ENCODE peak calls at places on chromosomes 4 and X, in four cellular contexts. One of them, this sample, is unnamed.

GRCh38 chr4:151318310-151319006 is 6.9 kb downstream of the SH3D19 start:
- DNase-seq in posterior vena cava: no peak
- DNase-seq in NCI-H2171 treated with DMSO at 0.1 percent for 48 hours: no peak
- DNase-seq in GM13977: no peak
- DNase-seq in this sample: no peak

GRCh38 chrX:40064055-40064597 is 33.6 kb downstream of the BCOR start:
- DNase-seq in posterior vena cava: no peak
- DNase-seq in GM13977: no peak
- DNase-seq in NCI-H2171 treated with DMSO at 0.1 percent for 48 hours: no peak
- DNase-seq in this sample: no peak

GRCh38 chr4:108034560-108034959 is 44.9 kb downstream of the HADH start:
- DNase-seq in posterior vena cava: no peak
- DNase-seq in GM13977: no peak
- DNase-seq in NCI-H2171 treated with DMSO at 0.1 percent for 48 hours: no peak
- DNase-seq in this sample: no peak

GRCh38 chrX:20217279-20217678 is 49.4 kb downstream of the RPS6KA3 start:
- DNase-seq in GM13977: no peak
- DNase-seq in NCI-H2171 treated with DMSO at 0.1 percent for 48 hours: peak
- DNase-seq in posterior vena cava: no peak
- DNase-seq in this sample: no peak

GRCh38 chr4:7831858-7832257 is 107.8 kb downstream of the AFAP1 start:
- DNase-seq in NCI-H2171 treated with DMSO at 0.1 percent for 48 hours: no peak
- DNase-seq in GM13977: no peak
- DNase-seq in posterior vena cava: no peak
- DNase-seq in this sample: peak

GRCh38 chr4:158814636-158815035 is 45.8 kb downstream of the FNIP2 start:
- DNase-seq in posterior vena cava: no peak
- DNase-seq in NCI-H2171 treated with DMSO at 0.1 percent for 48 hours: no peak
- DNase-seq in GM13977: no peak
- DNase-seq in this sample: no peak

GRCh38 chr4:163343604-163344146 is at the start of gene NPY5R:
- DNase-seq in NCI-H2171 treated with DMSO at 0.1 percent for 48 hours: no peak
- DNase-seq in GM13977: no peak
- DNase-seq in posterior vena cava: peak
- DNase-seq in this sample: no peak

GRCh38 chr4:53680168-53680567 is 88.9 kb upstream of the LNX1 start:
- DNase-seq in NCI-H2171 treated with DMSO at 0.1 percent for 48 hours: no peak
- DNase-seq in posterior vena cava: no peak
- DNase-seq in GM13977: no peak
- DNase-seq in this sample: no peak

GRCh38 chrX:150365051-150365952 is 2.2 kb downstream of the MAMLD1 start:
- DNase-seq in GM13977: no peak
- DNase-seq in NCI-H2171 treated with DMSO at 0.1 percent for 48 hours: peak
- DNase-seq in posterior vena cava: peak
- DNase-seq in this sample: peak

This sample was measured in sigmoid colon.